ENCODE peak calls at places on chromosomes 1 and 21, in eight cellular contexts. F is endothelial cell of umbilical vein, R is astrocyte of the spinal cord, V is endothelial cell, L is ovary, Q is AML-193, B is tibial artery, I is NCI-H510A treated with DMSO at 0.1 percent for 48 hours. C is an unnamed sample.

GRCh38 chr1:40663324-40664166 is 1.9 kb downstream of the RIMS3 start:
- DNase-seq in F (no peak), R (no peak), V (no peak), L (no peak), Q (no peak), B (no peak), I (no peak), C (no peak)

GRCh38 chr1:178716111-178716510 is 8.9 kb upstream of the RALGPS2 start:
- DNase-seq in F (no peak), R (peak), V (no peak), L (no peak), Q (no peak), B (no peak), I (no peak), C (peak)

GRCh38 chr1:50421366-50421748 is 1.9 kb downstream of the DMRTA2 start:
- DNase-seq in F (no peak), R (no peak), V (no peak), L (no peak), Q (no peak), B (no peak), I (no peak), C (peak)

GRCh38 chr21:17777321-17777720 is 41.8 kb downstream of the C21orf91 start:
- DNase-seq in F (peak), R (no peak), V (no peak), L (no peak), Q (no peak), B (no peak), I (no peak), C (no peak)

GRCh38 chr1:231872461-231872910 is 245.9 kb downstream of the DISC1 start:
- DNase-seq in F (peak), R (peak), V (no peak), L (no peak), Q (no peak), B (no peak), I (no peak), C (peak)

GRCh38 chr1:79617777-79618176 is 611.2 kb upstream of the ADGRL4 start:
- DNase-seq in F (no peak), R (no peak), V (no peak), L (no peak), Q (no peak), B (no peak), I (no peak), C (no peak)

GRCh38 chr1:92953491-92953890 is 7.8 kb downstream of the DIPK1A start:
- DNase-seq in F (no peak), R (no peak), V (no peak), L (no peak), Q (no peak), B (no peak), I (no peak), C (no peak)

GRCh38 chr1:8351693-8352470 is 34.0 kb downstream of the SLC45A1 start:
- DNase-seq in F (no peak), R (no peak), V (peak), L (peak), Q (no peak), B (peak), I (peak), C (peak)

GRCh38 chr1:226455843-226456242 is 48.0 kb upstream of the PARP1 start:
- DNase-seq in F (no peak), R (no peak), V (no peak), L (no peak), Q (no peak), B (no peak), I (no peak), C (no peak)

C was measured in astrocyte of the hippocampus.